ENCODE peak calls at places on chromosomes 5 and 9, in five cellular contexts. L, E, N, U and A are unnamed samples.

GRCh38 chr9:70589571-70590263 is 175.3 kb upstream of the KLF9 start:
- DNase-seq in L (peak; percentile 90), E (no peak), N (peak; percentile 97), U (peak; percentile 49), A (no peak)

GRCh38 chr9:134661791-134662142 is 20.2 kb downstream of the COL5A1 start:
- DNase-seq in L (no peak), E (no peak), N (peak; percentile 78), U (peak; percentile 32), A (peak; percentile 53)

GRCh38 chr5:176851871-176852270 is 41.5 kb downstream of the UNC5A start:
- DNase-seq in L (no peak), E (no peak), N (no peak), U (no peak), A (no peak)

GRCh38 chr5:175288048-175288621 is 155.8 kb downstream of the DRD1 start:
- DNase-seq in L (no peak), E (no peak), N (peak; percentile 91), U (no peak), A (peak; percentile 53)

GRCh38 chr9:34783951-34784487 is 74.1 kb upstream of the CCL21 start:
- DNase-seq in L (no peak), E (no peak), N (no peak), U (no peak), A (no peak)

GRCh38 chr5:12902611-12903010 is 998.4 kb upstream of the CTNND2 start:
- DNase-seq in L (no peak), E (no peak), N (no peak), U (no peak), A (no peak)

GRCh38 chr5:40939753-40940152 is 30.5 kb downstream of the C7 start:
- DNase-seq in L (no peak), E (no peak), N (no peak), U (no peak), A (no peak)

GRCh38 chr5:133902521-133903118 is 65.8 kb downstream of the C5orf15 start:
- DNase-seq in L (no peak), E (no peak), N (no peak), U (no peak), A (no peak)

GRCh38 chr5:170393235-170393634 is 4.1 kb upstream of the KCNMB1 start:
- DNase-seq in L (no peak), E (no peak), N (no peak), U (no peak), A (no peak)

DNA sequence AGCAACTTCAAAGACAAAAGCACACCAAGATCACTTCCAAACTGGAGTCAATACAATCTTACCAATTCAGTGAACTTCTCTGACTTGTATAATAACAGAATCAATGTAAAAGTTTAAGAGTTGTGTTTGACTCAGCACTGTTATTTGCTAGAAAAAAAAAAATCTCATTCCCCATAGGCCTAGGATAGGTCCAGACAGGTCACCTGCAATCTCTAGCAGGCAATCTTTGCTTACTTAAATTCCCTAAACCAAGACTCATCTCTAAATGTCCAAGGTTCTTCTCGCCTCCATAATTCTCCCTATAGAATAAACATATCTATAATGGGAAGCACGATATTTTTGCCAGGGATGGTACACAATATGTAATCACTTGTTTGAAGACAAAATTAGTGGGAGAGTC is 2.5 kb downstream of the FAM169A start:
- DNase-seq in L (no peak), E (no peak), N (no peak), U (peak; percentile 38), A (no peak)
- H3K4me2 ChIP-seq in L (no peak overlapping the region), E (peak overlapping the region; percentile 80), N (no peak overlapping the region), U (peak overlapping the region; percentile 52), A (no peak overlapping the region)

DNA sequence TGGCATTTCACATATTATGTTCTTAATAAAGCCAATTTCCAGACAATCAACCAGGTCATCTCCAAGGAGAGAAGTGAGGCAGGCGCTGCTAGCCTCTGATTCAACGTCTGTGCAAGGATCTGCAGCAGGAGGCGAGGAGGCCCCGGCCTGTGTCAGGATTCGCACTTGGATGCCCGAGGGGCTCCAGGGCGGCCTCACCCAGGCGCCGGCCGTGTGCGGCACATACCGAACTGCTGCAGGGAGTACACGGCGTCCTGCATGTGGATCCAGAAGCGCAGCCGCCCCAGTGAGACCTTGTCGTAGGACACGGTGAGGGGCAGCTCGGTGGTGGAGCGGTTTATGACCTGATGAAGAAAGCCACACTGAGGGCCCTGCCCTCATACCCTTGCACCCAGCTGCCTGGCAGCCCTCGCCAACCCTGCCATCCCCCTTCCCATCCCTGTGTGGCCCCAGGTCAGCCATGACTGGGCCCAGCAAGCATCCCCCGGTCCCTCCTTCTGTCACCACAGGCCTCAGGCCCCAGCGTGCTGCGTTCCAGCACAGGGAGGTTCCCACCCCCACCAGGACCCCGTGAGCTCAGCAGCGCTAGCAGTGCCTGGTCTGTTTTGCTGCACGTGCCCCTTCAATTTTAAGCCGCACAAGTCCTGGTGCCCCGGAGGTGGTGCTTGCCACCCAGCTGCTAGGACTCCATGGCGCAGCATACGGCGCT is 9.9 kb downstream of the CLPTM1L start:
- DNase-seq in L (no peak), E (no peak), N (no peak), U (no peak), A (no peak)
- H3K79me2 ChIP-seq in L (no peaks in the 10 kb centered on the region), E (no peaks in the 10 kb centered on the region), N (peaks cover 14% of the 10 kb centered on the region), U (peaks cover 14% of the 10 kb centered on the region), A (no peaks in the 10 kb centered on the region)

GRCh38 chr5:143650296-143650695 is 161.7 kb upstream of the HMHB1 start:
- DNase-seq in L (no peak), E (no peak), N (no peak), U (no peak), A (no peak)
- H3K4me2 ChIP-seq in L (no peak overlapping the region), E (no peak overlapping the region), N (no peak overlapping the region), U (no peak overlapping the region), A (no peak overlapping the region)

GRCh38 chr5:140857177-140857986 is 1.7 kb downstream of the PCDHA10 start:
- DNase-seq in L (no peak), E (no peak), N (no peak), U (no peak), A (no peak)
- H3K79me2 ChIP-seq in L (no peaks in the 10 kb centered on the region), E (peaks cover 15% of the 10 kb centered on the region), N (no peaks in the 10 kb centered on the region), U (no peaks in the 10 kb centered on the region), A (no peaks in the 10 kb centered on the region)

DNA sequence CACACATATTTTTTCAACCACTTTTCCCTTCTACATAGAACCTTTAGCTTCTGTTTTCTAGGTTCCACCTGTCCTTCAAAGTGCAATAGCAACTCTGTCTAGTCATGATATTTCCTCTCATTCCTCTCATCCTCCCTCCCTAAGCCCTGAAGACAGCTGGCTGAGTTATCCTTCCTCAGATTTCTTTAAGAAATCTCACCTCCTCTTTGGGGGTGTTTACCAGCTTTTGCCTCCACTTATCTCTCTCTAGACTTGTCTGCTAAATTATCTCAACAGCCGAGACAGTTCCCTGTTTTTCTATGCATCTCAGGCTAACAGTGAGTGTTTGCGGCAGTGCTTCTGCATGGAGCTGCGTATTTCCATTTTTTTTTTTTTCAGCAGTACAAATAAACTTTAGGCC is 20.8 kb downstream of the KCTD16 start:
- DNase-seq in L (no peak), E (no peak), N (no peak), U (no peak), A (no peak)
- H3K4me2 ChIP-seq in L (peak overlapping the region; percentile 45), E (no peak overlapping the region), N (no peak overlapping the region), U (peak overlapping the region; percentile 63), A (peak overlapping the region; percentile 47)

DNA sequence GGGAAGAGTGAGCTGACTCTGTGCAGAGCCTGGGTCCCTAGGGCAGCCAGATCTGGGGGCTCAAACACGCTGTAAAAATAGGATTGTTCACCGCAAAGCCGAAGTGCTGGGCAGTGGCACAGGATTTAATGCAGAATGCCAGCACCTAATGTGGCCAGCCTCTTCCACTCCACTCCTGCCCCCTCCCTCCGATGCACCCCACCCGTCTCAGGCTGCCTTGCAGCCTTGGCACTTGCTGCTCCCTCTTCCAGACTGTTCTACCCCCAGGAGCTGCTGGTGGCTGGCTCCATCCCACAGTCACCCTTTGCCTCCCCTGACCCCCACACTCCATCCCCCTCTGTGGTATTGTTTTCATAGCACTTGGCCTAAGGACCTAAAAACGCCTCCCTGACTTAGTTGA is 86.2 kb downstream of the SEMA4D start:
- DNase-seq in L (no peak), E (no peak), N (no peak), U (no peak), A (no peak)
- H3K79me2 ChIP-seq in L (no peaks in the 10 kb centered on the region), E (peaks cover 57% of the 10 kb centered on the region), N (no peaks in the 10 kb centered on the region), U (no peaks in the 10 kb centered on the region), A (no peaks in the 10 kb centered on the region)